ENCODE peak calls at places on chromosomes 11 and 22, in six cellular contexts. One of them, this sample, is unnamed.

GRCh38 chr22:44097263-44098020 is 73.3 kb downstream of the PARVB start:
- DNase-seq in stomach: no peak
- DNase-seq in heart right ventricle: no peak
- DNase-seq in CD4-positive, CD25-positive, alpha-beta regulatory T cell: no peak
- DNase-seq in CD8-positive, alpha-beta T cell: no peak
- DNase-seq in spleen: peak; percentile 60
- DNase-seq in this sample: no peak

GRCh38 chr11:116641561-116642045 is 131.2 kb downstream of the BUD13 start:
- DNase-seq in stomach: peak; percentile 52
- DNase-seq in CD8-positive, alpha-beta T cell: peak; percentile 40
- DNase-seq in CD4-positive, CD25-positive, alpha-beta regulatory T cell: no peak
- DNase-seq in spleen: no peak
- DNase-seq in heart right ventricle: peak; percentile 25
- DNase-seq in this sample: peak; percentile 94

GRCh38 chr11:25094085-25094802 is 597.4 kb downstream of the LUZP2 start:
- DNase-seq in stomach: no peak
- DNase-seq in heart right ventricle: no peak
- DNase-seq in spleen: peak; percentile 61
- DNase-seq in CD8-positive, alpha-beta T cell: no peak
- DNase-seq in CD4-positive, CD25-positive, alpha-beta regulatory T cell: no peak
- DNase-seq in this sample: no peak

GRCh38 chr11:119029340-119030028 is 1.2 kb downstream of the SLC37A4 start:
- DNase-seq in stomach: peak; percentile 78
- DNase-seq in heart right ventricle: no peak
- DNase-seq in CD8-positive, alpha-beta T cell: no peak
- DNase-seq in CD4-positive, CD25-positive, alpha-beta regulatory T cell: no peak
- DNase-seq in spleen: peak; percentile 59
- DNase-seq in this sample: peak; percentile 52

GRCh38 chr11:115469361-115469760 is 34.9 kb downstream of the CADM1 start:
- DNase-seq in heart right ventricle: no peak
- DNase-seq in stomach: no peak
- DNase-seq in spleen: no peak
- DNase-seq in CD8-positive, alpha-beta T cell: no peak
- DNase-seq in CD4-positive, CD25-positive, alpha-beta regulatory T cell: no peak
- DNase-seq in this sample: no peak

GRCh38 chr11:19290356-19290755 is 49.6 kb upstream of the E2F8 start:
- DNase-seq in heart right ventricle: no peak
- DNase-seq in spleen: no peak
- DNase-seq in CD4-positive, CD25-positive, alpha-beta regulatory T cell: no peak
- DNase-seq in CD8-positive, alpha-beta T cell: no peak
- DNase-seq in stomach: no peak
- DNase-seq in this sample: no peak

GRCh38 chr11:19176629-19177186 is 25.1 kb downstream of the CSRP3 start:
- DNase-seq in spleen: no peak
- DNase-seq in CD4-positive, CD25-positive, alpha-beta regulatory T cell: no peak
- DNase-seq in CD8-positive, alpha-beta T cell: no peak
- DNase-seq in heart right ventricle: no peak
- DNase-seq in stomach: no peak
- DNase-seq in this sample: no peak

GRCh38 chr11:34730544-34731295 is 109.8 kb downstream of the EHF start:
- DNase-seq in CD8-positive, alpha-beta T cell: no peak
- DNase-seq in spleen: no peak
- DNase-seq in stomach: no peak
- DNase-seq in CD4-positive, CD25-positive, alpha-beta regulatory T cell: no peak
- DNase-seq in heart right ventricle: no peak
- DNase-seq in this sample: no peak

GRCh38 chr22:24894220-24894975 is 52.1 kb downstream of the LHFPL7 start:
- DNase-seq in stomach: peak; percentile 95
- DNase-seq in spleen: no peak
- DNase-seq in heart right ventricle: peak; percentile 76
- DNase-seq in CD8-positive, alpha-beta T cell: no peak
- DNase-seq in CD4-positive, CD25-positive, alpha-beta regulatory T cell: no peak
- DNase-seq in this sample: peak; percentile 51

GRCh38 chr11:2302280-2302843 is 549 bp downstream of the TSPAN32 start:
- DNase-seq in stomach: no peak
- DNase-seq in CD8-positive, alpha-beta T cell: peak; percentile 73
- DNase-seq in spleen: peak; percentile 85
- DNase-seq in CD4-positive, CD25-positive, alpha-beta regulatory T cell: no peak
- DNase-seq in heart right ventricle: no peak
- DNase-seq in this sample: peak; percentile 65

GRCh38 chr11:44559207-44559943 is 6.1 kb upstream of the CD82 start:
- DNase-seq in heart right ventricle: no peak
- DNase-seq in CD8-positive, alpha-beta T cell: no peak
- DNase-seq in CD4-positive, CD25-positive, alpha-beta regulatory T cell: no peak
- DNase-seq in stomach: no peak
- DNase-seq in spleen: peak; percentile 82
- DNase-seq in this sample: peak; percentile 54

GRCh38 chr22:17115927-17116326 is 5.2 kb downstream of the TMEM121B start:
- DNase-seq in CD4-positive, CD25-positive, alpha-beta regulatory T cell: no peak
- DNase-seq in heart right ventricle: no peak
- DNase-seq in CD8-positive, alpha-beta T cell: no peak
- DNase-seq in spleen: no peak
- DNase-seq in stomach: no peak
- DNase-seq in this sample: no peak

GRCh38 chr22:21816787-21817496 is 50.5 kb downstream of the MAPK1 start:
- DNase-seq in CD4-positive, CD25-positive, alpha-beta regulatory T cell: peak; percentile 6
- DNase-seq in spleen: no peak
- DNase-seq in CD8-positive, alpha-beta T cell: no peak
- DNase-seq in heart right ventricle: no peak
- DNase-seq in stomach: no peak
- DNase-seq in this sample: no peak

GRCh38 chr11:116842909-116843308 is 5.5 kb upstream of the APOA1 start:
- DNase-seq in heart right ventricle: no peak
- DNase-seq in spleen: peak; percentile 29
- DNase-seq in stomach: peak; percentile 44
- DNase-seq in CD8-positive, alpha-beta T cell: no peak
- DNase-seq in CD4-positive, CD25-positive, alpha-beta regulatory T cell: no peak
- DNase-seq in this sample: no peak

GRCh38 chr22:49991167-49991566 is 21.4 kb downstream of the IL17REL start:
- DNase-seq in spleen: no peak
- DNase-seq in heart right ventricle: no peak
- DNase-seq in stomach: no peak
- DNase-seq in CD4-positive, CD25-positive, alpha-beta regulatory T cell: no peak
- DNase-seq in CD8-positive, alpha-beta T cell: no peak
- DNase-seq in this sample: no peak

GRCh38 chr11:92667446-92668165 is 301.8 kb upstream of the MTNR1B start:
- DNase-seq in spleen: no peak
- DNase-seq in stomach: no peak
- DNase-seq in CD4-positive, CD25-positive, alpha-beta regulatory T cell: no peak
- DNase-seq in CD8-positive, alpha-beta T cell: no peak
- DNase-seq in heart right ventricle: no peak
- DNase-seq in this sample: peak; percentile 12

GRCh38 chr22:31274017-31274416 is 18.3 kb downstream of the PIK3IP1 start:
- DNase-seq in spleen: no peak
- DNase-seq in stomach: peak; percentile 69
- DNase-seq in CD4-positive, CD25-positive, alpha-beta regulatory T cell: no peak
- DNase-seq in heart right ventricle: no peak
- DNase-seq in CD8-positive, alpha-beta T cell: no peak
- DNase-seq in this sample: no peak

GRCh38 chr11:108616549-108616948 is 23.0 kb upstream of the EXPH5 start:
- DNase-seq in heart right ventricle: no peak
- DNase-seq in stomach: no peak
- DNase-seq in CD8-positive, alpha-beta T cell: no peak
- DNase-seq in spleen: no peak
- DNase-seq in CD4-positive, CD25-positive, alpha-beta regulatory T cell: no peak
- DNase-seq in this sample: no peak

GRCh38 chr11:8777907-8778767 is 95.5 kb downstream of the RPL27A start:
- DNase-seq in heart right ventricle: peak; percentile 62
- DNase-seq in CD4-positive, CD25-positive, alpha-beta regulatory T cell: no peak
- DNase-seq in stomach: no peak
- DNase-seq in spleen: no peak
- DNase-seq in CD8-positive, alpha-beta T cell: no peak
- DNase-seq in this sample: no peak

GRCh38 chr11:125902315-125902926 is 585 bp downstream of the PUS3 start:
- DNase-seq in CD4-positive, CD25-positive, alpha-beta regulatory T cell: no peak
- DNase-seq in spleen: no peak
- DNase-seq in heart right ventricle: no peak
- DNase-seq in CD8-positive, alpha-beta T cell: no peak
- DNase-seq in stomach: no peak
- DNase-seq in this sample: no peak

GRCh38 chr11:125903753-125904659 is at the start of gene DDX25:
- DNase-seq in stomach: no peak
- DNase-seq in CD8-positive, alpha-beta T cell: no peak
- DNase-seq in heart right ventricle: no peak
- DNase-seq in CD4-positive, CD25-positive, alpha-beta regulatory T cell: peak; percentile 17
- DNase-seq in spleen: peak; percentile 85
- DNase-seq in this sample: peak; percentile 93

GRCh38 chr11:125902927-125903752 is at the start of gene PUS3:
- DNase-seq in stomach: peak; percentile 93
- DNase-seq in heart right ventricle: peak; percentile 92
- DNase-seq in CD8-positive, alpha-beta T cell: peak; percentile 87
- DNase-seq in spleen: peak; percentile 96
- DNase-seq in CD4-positive, CD25-positive, alpha-beta regulatory T cell: peak; percentile 78
- DNase-seq in this sample: peak; percentile 92

GRCh38 chr11:125904678-125905077 is 370 bp downstream of the DDX25 start:
- DNase-seq in stomach: no peak
- DNase-seq in CD8-positive, alpha-beta T cell: no peak
- DNase-seq in spleen: no peak
- DNase-seq in CD4-positive, CD25-positive, alpha-beta regulatory T cell: no peak
- DNase-seq in heart right ventricle: no peak
- DNase-seq in this sample: no peak

GRCh38 chr11:125901872-125902271 is 1.1 kb downstream of the PUS3 start:
- DNase-seq in spleen: no peak
- DNase-seq in CD8-positive, alpha-beta T cell: no peak
- DNase-seq in stomach: no peak
- DNase-seq in heart right ventricle: no peak
- DNase-seq in CD4-positive, CD25-positive, alpha-beta regulatory T cell: no peak
- DNase-seq in this sample: no peak
- H3K4me3 ChIP-seq in spleen: peak overlapping the region; percentile 71
- H3K4me3 ChIP-seq in CD8-positive, alpha-beta T cell: no peak overlapping the region
- H3K4me3 ChIP-seq in stomach: peak overlapping the region; percentile 53
- H3K4me3 ChIP-seq in heart right ventricle: no peak overlapping the region
- H3K4me3 ChIP-seq in CD4-positive, CD25-positive, alpha-beta regulatory T cell: peak overlapping the region; percentile 3
- H3K4me3 ChIP-seq in this sample: no peak overlapping the region

GRCh38 chr22:46072030-46072881 is 78.1 kb upstream of the PPARA start:
- DNase-seq in heart right ventricle: peak; percentile 77
- DNase-seq in CD8-positive, alpha-beta T cell: no peak
- DNase-seq in spleen: peak; percentile 90
- DNase-seq in stomach: peak; percentile 82
- DNase-seq in CD4-positive, CD25-positive, alpha-beta regulatory T cell: no peak
- DNase-seq in this sample: peak; percentile 86
- H3K36me3 ChIP-seq in heart right ventricle: peaks cover 20% of the 10 kb centered on the region
- H3K36me3 ChIP-seq in CD8-positive, alpha-beta T cell: peaks cover 6% of the 10 kb centered on the region
- H3K36me3 ChIP-seq in spleen: no peaks in the 10 kb centered on the region
- H3K36me3 ChIP-seq in stomach: no peaks in the 10 kb centered on the region
- H3K36me3 ChIP-seq in CD4-positive, CD25-positive, alpha-beta regulatory T cell: no peaks in the 10 kb centered on the region
- H3K36me3 ChIP-seq in this sample: no peaks in the 10 kb centered on the region

GRCh38 chr22:32958021-32958420 is 100.2 kb downstream of the SYN3 start:
- DNase-seq in CD4-positive, CD25-positive, alpha-beta regulatory T cell: no peak
- DNase-seq in spleen: no peak
- DNase-seq in CD8-positive, alpha-beta T cell: no peak
- DNase-seq in stomach: no peak
- DNase-seq in heart right ventricle: no peak
- DNase-seq in this sample: no peak

GRCh38 chr22:32951807-32952153 is 106.4 kb downstream of the SYN3 start:
- DNase-seq in CD4-positive, CD25-positive, alpha-beta regulatory T cell: no peak
- DNase-seq in spleen: peak; percentile 75
- DNase-seq in stomach: no peak
- DNase-seq in heart right ventricle: peak; percentile 76
- DNase-seq in CD8-positive, alpha-beta T cell: no peak
- DNase-seq in this sample: no peak

DNA sequence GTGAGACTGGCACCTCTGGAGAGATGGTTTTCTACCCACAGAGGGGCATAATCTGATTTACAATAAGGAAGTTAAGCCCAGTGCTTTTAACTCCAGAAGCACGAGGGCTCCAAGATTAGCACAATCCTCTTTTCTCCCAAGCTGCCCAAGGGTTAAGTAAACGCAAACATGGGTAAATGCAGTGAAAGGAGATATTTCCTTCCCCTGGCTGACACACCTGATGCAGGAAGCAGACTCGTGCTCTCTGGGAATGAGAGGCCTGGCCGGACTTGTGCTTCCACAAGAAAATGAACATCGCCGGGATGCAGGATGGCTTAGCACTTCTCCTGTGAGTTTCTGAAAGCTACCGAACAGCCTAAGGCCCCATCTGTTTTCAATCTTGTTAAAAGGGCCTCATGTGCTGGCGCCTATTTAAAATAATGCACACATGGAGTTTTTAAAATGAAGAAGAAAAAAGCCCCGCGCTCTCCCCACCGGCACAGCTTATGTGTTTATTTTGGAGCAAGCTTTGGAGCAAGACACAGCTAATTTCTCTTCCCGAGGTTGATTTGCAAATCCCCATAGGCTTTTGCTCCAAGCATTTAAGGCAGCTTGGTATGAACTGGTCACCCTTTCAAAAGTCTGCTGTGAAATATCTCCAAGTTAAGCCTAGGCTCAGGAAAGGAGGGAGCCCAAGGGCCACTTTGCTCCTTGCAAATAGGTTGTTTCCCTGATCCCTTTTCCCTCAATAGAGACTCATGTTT is 100.9 kb downstream of the SYN3 start:
- DNase-seq in heart right ventricle: no peak
- DNase-seq in CD4-positive, CD25-positive, alpha-beta regulatory T cell: no peak
- DNase-seq in CD8-positive, alpha-beta T cell: no peak
- DNase-seq in stomach: no peak
- DNase-seq in spleen: no peak
- DNase-seq in this sample: no peak
- H3K4me3 ChIP-seq in heart right ventricle: no peak overlapping the region
- H3K4me3 ChIP-seq in CD4-positive, CD25-positive, alpha-beta regulatory T cell: no peak overlapping the region
- H3K4me3 ChIP-seq in CD8-positive, alpha-beta T cell: no peak overlapping the region
- H3K4me3 ChIP-seq in stomach: no peak overlapping the region
- H3K4me3 ChIP-seq in spleen: no peak overlapping the region
- H3K4me3 ChIP-seq in this sample: no peak overlapping the region

GRCh38 chr11:71447791-71448256 is 369 bp downstream of the DHCR7 start:
- DNase-seq in stomach: peak; percentile 41
- DNase-seq in heart right ventricle: no peak
- DNase-seq in spleen: peak; percentile 93
- DNase-seq in CD4-positive, CD25-positive, alpha-beta regulatory T cell: peak; percentile 56
- DNase-seq in CD8-positive, alpha-beta T cell: no peak
- DNase-seq in this sample: peak; percentile 93

GRCh38 chr11:71446942-71447688 is 1.1 kb downstream of the DHCR7 start:
- DNase-seq in CD8-positive, alpha-beta T cell: no peak
- DNase-seq in spleen: no peak
- DNase-seq in stomach: no peak
- DNase-seq in CD4-positive, CD25-positive, alpha-beta regulatory T cell: no peak
- DNase-seq in heart right ventricle: no peak
- DNase-seq in this sample: no peak

GRCh38 chr11:71444811-71445210 is 3.4 kb downstream of the DHCR7 start:
- DNase-seq in spleen: no peak
- DNase-seq in stomach: no peak
- DNase-seq in CD4-positive, CD25-positive, alpha-beta regulatory T cell: no peak
- DNase-seq in CD8-positive, alpha-beta T cell: no peak
- DNase-seq in heart right ventricle: no peak
- DNase-seq in this sample: no peak

GRCh38 chr11:71443736-71444410 is 4.3 kb downstream of the DHCR7 start:
- DNase-seq in CD8-positive, alpha-beta T cell: no peak
- DNase-seq in heart right ventricle: no peak
- DNase-seq in CD4-positive, CD25-positive, alpha-beta regulatory T cell: no peak
- DNase-seq in stomach: no peak
- DNase-seq in spleen: no peak
- DNase-seq in this sample: no peak

DNA sequence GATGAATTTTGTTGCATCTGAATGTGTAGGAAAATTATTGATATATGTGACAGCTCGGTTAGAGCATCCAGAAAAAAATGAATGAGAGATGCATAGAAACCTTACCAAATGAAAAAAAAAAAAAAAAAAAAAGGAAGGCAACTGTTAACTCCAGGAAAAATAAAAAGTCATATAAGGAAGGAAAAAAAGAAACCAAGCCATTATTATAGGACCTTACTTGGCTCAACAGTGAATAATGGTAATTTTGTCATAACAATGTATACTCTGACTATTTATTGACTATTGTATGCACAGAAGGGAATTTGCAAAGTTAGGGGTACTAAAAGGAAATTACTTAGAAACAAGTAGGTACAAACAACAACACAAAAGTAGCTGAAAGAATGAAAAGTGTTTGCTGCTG is 2.0 kb downstream of the DHCR7 start:
- DNase-seq in CD4-positive, CD25-positive, alpha-beta regulatory T cell: no peak
- DNase-seq in spleen: no peak
- DNase-seq in CD8-positive, alpha-beta T cell: no peak
- DNase-seq in stomach: no peak
- DNase-seq in heart right ventricle: no peak
- DNase-seq in this sample: no peak
- H3K36me3 ChIP-seq in CD4-positive, CD25-positive, alpha-beta regulatory T cell: peaks cover 2% of the 10 kb centered on the region
- H3K36me3 ChIP-seq in spleen: peaks cover 23% of the 10 kb centered on the region
- H3K36me3 ChIP-seq in CD8-positive, alpha-beta T cell: peaks cover 9% of the 10 kb centered on the region
- H3K36me3 ChIP-seq in stomach: peaks cover 43% of the 10 kb centered on the region
- H3K36me3 ChIP-seq in heart right ventricle: peaks cover 30% of the 10 kb centered on the region
- H3K36me3 ChIP-seq in this sample: peaks cover 43% of the 10 kb centered on the region